ENCODE peak calls at places on chromosomes 2 and 18, in nine cellular contexts. H, W, K, D, T, R, X, A and V are unnamed samples.

GRCh38 chr2:174328309-174329156 is 6.2 kb upstream of the SP9 start:
- DNase-seq in H (no peak), W (no peak), K (no peak), D (no peak), T (no peak), R (peak; percentile 45), X (no peak), A (no peak), V (peak; percentile 55)

GRCh38 chr2:1614564-1614963 is 129.8 kb downstream of the PXDN start:
- DNase-seq in H (no peak), W (peak; percentile 13), K (no peak), D (no peak), T (no peak), R (no peak), X (no peak), A (no peak), V (no peak)

GRCh38 chr2:62197017-62197586 is 1.2 kb downstream of the B3GNT2 start:
- DNase-seq in H (no peak), W (no peak), K (peak; percentile 45), D (no peak), T (no peak), R (no peak), X (no peak), A (peak; percentile 35), V (peak; percentile 41)

GRCh38 chr18:48330016-48330991 is 78.9 kb downstream of the ZBTB7C start:
- DNase-seq in H (peak; percentile 94), W (no peak), K (no peak), D (peak; percentile 95), T (peak; percentile 91), R (peak; percentile 77), X (peak; percentile 47), A (no peak), V (peak; percentile 93)

GRCh38 chr2:28352726-28353125 is 39.9 kb upstream of the FOSL2 start:
- DNase-seq in H (no peak), W (peak; percentile 56), K (no peak), D (no peak), T (no peak), R (peak; percentile 56), X (no peak), A (no peak), V (no peak)

GRCh38 chr2:31221549-31221948 is 4.2 kb upstream of the CAPN14 start:
- DNase-seq in H (no peak), W (no peak), K (no peak), D (no peak), T (no peak), R (peak; percentile 13), X (no peak), A (no peak), V (no peak)

GRCh38 chr2:132797551-132797950 is 127.5 kb upstream of the LYPD1 start:
- DNase-seq in H (peak; percentile 85), W (no peak), K (no peak), D (peak; percentile 48), T (peak; percentile 78), R (peak; percentile 31), X (no peak), A (no peak), V (peak; percentile 73)

GRCh38 chr2:27494944-27495554 is at the start of gene FNDC4:
- DNase-seq in H (peak; percentile 18), W (peak; percentile 76), K (no peak), D (no peak), T (no peak), R (peak; percentile 18), X (no peak), A (peak; percentile 37), V (peak; percentile 69)

GRCh38 chr2:135091681-135092080 is 39.6 kb downstream of the RAB3GAP1 start:
- DNase-seq in H (no peak), W (no peak), K (no peak), D (no peak), T (no peak), R (no peak), X (no peak), A (no peak), V (no peak)

GRCh38 chr2:20671736-20672080 is 4.8 kb downstream of the GDF7 start:
- DNase-seq in H (no peak), W (no peak), K (no peak), D (no peak), T (no peak), R (no peak), X (no peak), A (no peak), V (no peak)

GRCh38 chr2:119407430-119408220 is 24.0 kb upstream of the TMEM37 start:
- DNase-seq in H (peak; percentile 42), W (no peak), K (peak; percentile 72), D (peak; percentile 25), T (peak; percentile 21), R (peak; percentile 67), X (peak; percentile 52), A (peak; percentile 67), V (peak; percentile 71)

GRCh38 chr2:43265006-43265770 is 38.8 kb upstream of the ZFP36L2 start:
- DNase-seq in H (peak; percentile 74), W (peak; percentile 82), K (no peak), D (no peak), T (peak; percentile 64), R (peak; percentile 38), X (no peak), A (no peak), V (peak; percentile 4)

GRCh38 chr2:239132156-239132709 is 268.6 kb downstream of the HDAC4 start:
- DNase-seq in H (no peak), W (no peak), K (no peak), D (no peak), T (no peak), R (no peak), X (no peak), A (no peak), V (no peak)

GRCh38 chr2:8268172-8268783 is 413.6 kb upstream of the ID2 start:
- DNase-seq in H (peak; percentile 57), W (no peak), K (no peak), D (peak; percentile 2), T (peak; percentile 46), R (no peak), X (no peak), A (no peak), V (peak; percentile 73)
- H3K4me3 ChIP-seq in H (no peak overlapping the region), W (no peak overlapping the region), K (no peak overlapping the region), D (no peak overlapping the region), T (no peak overlapping the region), R (no peak overlapping the region), X (no peak overlapping the region), A (no peak overlapping the region), V (no peak overlapping the region)

GRCh38 chr18:41763361-41763760 is 191.7 kb upstream of the PIK3C3 start:
- DNase-seq in H (no peak), W (no peak), K (no peak), D (no peak), T (no peak), R (no peak), X (no peak), A (no peak), V (no peak)

GRCh38 chr18:41771971-41772370 is 183.1 kb upstream of the PIK3C3 start:
- DNase-seq in H (peak; percentile 34), W (no peak), K (no peak), D (no peak), T (peak; percentile 26), R (peak; percentile 23), X (no peak), A (no peak), V (no peak)

GRCh38 chr18:41767960-41768359 is 187.1 kb upstream of the PIK3C3 start:
- DNase-seq in H (peak; percentile 46), W (no peak), K (no peak), D (peak; percentile 52), T (peak; percentile 36), R (peak; percentile 53), X (no peak), A (no peak), V (peak; percentile 51)
- H3K9me3 ChIP-seq in H (no peaks in the 10 kb centered on the region), W (no peaks in the 10 kb centered on the region), K (no peaks in the 10 kb centered on the region), D (no peaks in the 10 kb centered on the region), T (no peaks in the 10 kb centered on the region), R (no peaks in the 10 kb centered on the region), X (no peaks in the 10 kb centered on the region), A (no peaks in the 10 kb centered on the region), V (no peaks in the 10 kb centered on the region)

DNA sequence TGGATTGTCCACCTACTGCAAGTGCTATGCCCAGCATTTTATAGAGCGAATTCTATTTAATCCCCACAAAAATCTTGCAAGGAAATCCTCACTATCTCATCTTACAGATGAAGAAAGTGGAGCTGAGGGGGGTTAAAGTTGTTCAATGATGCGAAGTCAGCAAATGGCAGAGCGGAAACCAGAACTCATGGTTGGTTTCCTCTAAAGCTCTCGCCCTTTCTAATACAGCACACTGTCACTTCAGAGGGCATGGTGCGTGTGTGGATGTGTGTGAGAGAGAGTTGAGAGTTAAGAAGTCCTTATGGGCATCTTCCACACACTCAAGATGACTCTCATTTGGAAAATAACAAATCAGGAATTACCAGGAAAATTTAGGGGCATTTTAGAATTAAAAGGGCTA is 78.4 kb downstream of the TGFA start:
- DNase-seq in H (no peak), W (no peak), K (no peak), D (no peak), T (no peak), R (no peak), X (no peak), A (no peak), V (no peak)
- H3K9ac ChIP-seq in H (no peak overlapping the region), W (no peak overlapping the region), K (no peak overlapping the region), D (no peak overlapping the region), T (no peak overlapping the region), R (no peak overlapping the region), X (no peak overlapping the region), A (no peak overlapping the region), V (no peak overlapping the region)

GRCh38 chr18:11994346-11994707 is 13.0 kb downstream of the IMPA2 start:
- DNase-seq in H (peak; percentile 30), W (peak; percentile 77), K (peak; percentile 71), D (peak; percentile 25), T (no peak), R (peak; percentile 88), X (no peak), A (no peak), V (peak; percentile 89)

GRCh38 chr18:11996190-11996754 is 15.0 kb downstream of the IMPA2 start:
- DNase-seq in H (no peak), W (peak; percentile 48), K (no peak), D (no peak), T (no peak), R (no peak), X (no peak), A (no peak), V (no peak)

GRCh38 chr18:11993264-11993916 is 12.1 kb downstream of the IMPA2 start:
- DNase-seq in H (no peak), W (peak; percentile 60), K (no peak), D (no peak), T (no peak), R (no peak), X (no peak), A (no peak), V (no peak)

GRCh38 chr18:11995445-11996189 is 14.3 kb downstream of the IMPA2 start:
- DNase-seq in H (peak; percentile 66), W (peak; percentile 88), K (peak; percentile 84), D (peak; percentile 54), T (peak; percentile 52), R (peak; percentile 78), X (peak; percentile 41), A (peak; percentile 82), V (peak; percentile 84)

DNA sequence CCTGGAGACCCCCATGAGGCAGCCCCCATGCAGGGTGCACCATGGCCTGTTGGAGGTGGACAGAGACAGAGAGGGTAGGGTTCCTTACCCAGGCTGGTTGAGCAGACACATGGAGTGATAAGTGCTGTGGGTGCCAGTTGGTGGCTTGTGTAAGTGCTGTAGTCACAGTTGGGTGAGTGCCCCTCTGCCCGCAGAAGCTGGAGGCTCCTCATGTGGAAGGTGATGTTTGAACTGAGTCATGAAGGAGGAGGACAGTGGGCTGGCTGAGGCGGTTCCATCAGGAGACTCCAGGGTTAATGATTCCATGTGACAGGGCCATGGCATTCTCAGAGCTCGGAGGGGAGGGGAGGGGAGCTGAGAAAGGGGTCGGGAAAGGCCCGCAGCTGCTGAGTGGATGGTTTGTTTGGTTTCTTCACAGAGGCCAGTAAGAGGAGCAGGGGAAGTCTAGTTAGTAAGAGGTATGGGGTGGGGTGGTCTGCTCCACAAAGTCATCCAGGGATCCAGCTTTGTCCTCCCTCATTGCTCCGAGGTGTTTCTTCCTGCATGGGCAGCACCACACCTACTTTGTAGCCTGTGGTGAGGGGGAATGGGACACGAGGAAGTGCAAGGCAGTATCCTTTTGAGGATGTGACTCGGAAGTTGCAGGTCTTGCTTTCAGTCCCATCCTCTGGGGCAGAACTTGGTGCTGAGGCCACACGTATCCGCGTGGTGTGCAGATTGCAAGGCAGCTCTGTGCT is 13.6 kb downstream of the IMPA2 start:
- DNase-seq in H (peak; percentile 21), W (peak; percentile 83), K (peak; percentile 57), D (no peak), T (no peak), R (peak; percentile 69), X (no peak), A (no peak), V (peak; percentile 73)
- H3K4me3 ChIP-seq in H (no peak overlapping the region), W (peak overlapping the region; percentile 64), K (no peak overlapping the region), D (no peak overlapping the region), T (no peak overlapping the region), R (peak overlapping the region; percentile 38), X (no peak overlapping the region), A (no peak overlapping the region), V (no peak overlapping the region)